ENCODE peak calls at places on chromosomes 11 and 22, in seven cellular contexts. One of them, this sample, is unnamed.

GRCh38 chr22:44329179-44329796 is 16.5 kb upstream of the SHISAL1 start:
- DNase-seq in SK-N-SH: no peak
- DNase-seq in A549: no peak
- DNase-seq in H1: no peak
- DNase-seq in K562: no peak
- DNase-seq in GM12878: peak
- DNase-seq in HepG2: no peak
- DNase-seq in this sample: no peak

GRCh38 chr11:128208329-128209220 is 378.8 kb downstream of the ETS1 start:
- DNase-seq in SK-N-SH: no peak
- DNase-seq in A549: peak
- DNase-seq in H1: no peak
- DNase-seq in K562: no peak
- DNase-seq in GM12878: no peak
- DNase-seq in HepG2: no peak
- DNase-seq in this sample: peak

GRCh38 chr22:39135092-39135896 is 17.2 kb downstream of the CBX7 start:
- DNase-seq in SK-N-SH: peak
- DNase-seq in A549: peak
- DNase-seq in H1: peak
- DNase-seq in K562: peak
- DNase-seq in GM12878: no peak
- DNase-seq in HepG2: peak
- DNase-seq in this sample: peak

GRCh38 chr11:88183233-88183632 is 8.0 kb upstream of the RAB38 start:
- DNase-seq in SK-N-SH: no peak
- DNase-seq in A549: no peak
- DNase-seq in H1: no peak
- DNase-seq in K562: no peak
- DNase-seq in GM12878: no peak
- DNase-seq in HepG2: no peak
- DNase-seq in this sample: no peak

GRCh38 chr22:39808087-39808486 is 85.5 kb downstream of the ENTHD1 start:
- DNase-seq in SK-N-SH: peak
- DNase-seq in A549: peak
- DNase-seq in H1: no peak
- DNase-seq in K562: no peak
- DNase-seq in GM12878: no peak
- DNase-seq in HepG2: peak
- DNase-seq in this sample: peak

GRCh38 chr22:22890085-22890484 is 2.5 kb downstream of the IGLL5 start:
- DNase-seq in SK-N-SH: no peak
- DNase-seq in A549: no peak
- DNase-seq in H1: no peak
- DNase-seq in K562: peak
- DNase-seq in GM12878: no peak
- DNase-seq in HepG2: no peak
- DNase-seq in this sample: no peak

GRCh38 chr11:30000986-30001385 is 15.8 kb downstream of the KCNA4 start:
- DNase-seq in SK-N-SH: no peak
- DNase-seq in A549: no peak
- DNase-seq in H1: no peak
- DNase-seq in K562: no peak
- DNase-seq in GM12878: no peak
- DNase-seq in HepG2: no peak
- DNase-seq in this sample: no peak

GRCh38 chr11:59289356-59289755 is 69.3 kb upstream of the OR5AN1 start:
- DNase-seq in SK-N-SH: no peak
- DNase-seq in A549: no peak
- DNase-seq in H1: no peak
- DNase-seq in K562: no peak
- DNase-seq in GM12878: no peak
- DNase-seq in HepG2: no peak
- DNase-seq in this sample: no peak

GRCh38 chr11:67492069-67492727 is 9.4 kb downstream of the AIP start:
- DNase-seq in SK-N-SH: no peak
- DNase-seq in A549: no peak
- DNase-seq in H1: no peak
- DNase-seq in K562: no peak
- DNase-seq in GM12878: no peak
- DNase-seq in HepG2: no peak
- DNase-seq in this sample: no peak

DNA sequence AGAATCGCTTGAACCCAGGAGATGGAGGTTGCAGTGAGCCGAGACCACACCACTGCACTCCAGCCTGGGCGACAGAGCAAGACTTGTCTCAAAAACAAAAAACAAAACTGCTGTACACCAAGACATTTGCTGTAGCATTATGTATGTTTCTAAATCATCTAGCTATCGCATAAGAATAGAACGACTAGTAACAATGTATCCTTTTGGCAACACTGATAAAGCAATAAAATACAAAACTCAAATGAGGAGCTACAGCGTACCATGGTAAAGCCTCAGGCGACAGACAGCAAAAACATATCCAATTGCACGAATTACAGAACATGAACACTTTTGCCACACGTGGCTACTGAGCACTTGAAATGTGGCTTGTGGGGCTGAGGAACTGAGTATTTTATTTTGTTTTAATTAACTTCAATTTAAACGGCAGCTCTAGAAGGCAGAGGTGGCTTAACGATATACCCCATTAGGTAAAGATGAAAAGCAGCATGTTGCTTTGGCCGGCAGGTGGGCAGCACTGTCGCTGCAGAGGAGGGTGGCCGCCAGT is 2.3 kb downstream of the TUBGCP6 start:
- DNase-seq in SK-N-SH: no peak
- DNase-seq in A549: no peak
- DNase-seq in H1: no peak
- DNase-seq in K562: no peak
- DNase-seq in GM12878: no peak
- DNase-seq in HepG2: no peak
- DNase-seq in this sample: no peak
- H3K4me2 ChIP-seq in SK-N-SH: peak
- H3K4me2 ChIP-seq in A549: peak
- H3K4me2 ChIP-seq in H1: peak
- H3K4me2 ChIP-seq in K562: peak
- H3K4me2 ChIP-seq in GM12878: peak
- H3K4me2 ChIP-seq in HepG2: peak
- H3K4me2 ChIP-seq in this sample: peak

GRCh38 chr22:27170491-27170890 is 513.1 kb downstream of the MIAT start:
- DNase-seq in SK-N-SH: no peak
- DNase-seq in A549: peak
- DNase-seq in H1: no peak
- DNase-seq in K562: no peak
- DNase-seq in GM12878: no peak
- DNase-seq in HepG2: no peak
- DNase-seq in this sample: peak
- TF ChIP-seq RAD21 in SK-N-SH: no peak
- TF ChIP-seq RAD21 in A549: no peak
- TF ChIP-seq RAD21 in H1: no peak
- TF ChIP-seq RAD21 in K562: no peak
- TF ChIP-seq RAD21 in GM12878: no peak
- TF ChIP-seq RAD21 in HepG2: no peak
- TF ChIP-seq RAD21 in this sample: no peak

GRCh38 chr11:68994161-68994890 is 13.5 kb upstream of the MRGPRD start:
- DNase-seq in SK-N-SH: no peak
- DNase-seq in A549: no peak
- DNase-seq in H1: no peak
- DNase-seq in K562: no peak
- DNase-seq in GM12878: no peak
- DNase-seq in HepG2: no peak
- DNase-seq in this sample: no peak
- TF ChIP-seq MAX in SK-N-SH: no peak
- TF ChIP-seq MAX in A549: no peak
- TF ChIP-seq MAX in H1: no peak
- TF ChIP-seq MAX in K562: no peak
- TF ChIP-seq MAX in GM12878: no peak
- TF ChIP-seq MAX in HepG2: no peak
- TF ChIP-seq MAX in this sample: no peak

DNA sequence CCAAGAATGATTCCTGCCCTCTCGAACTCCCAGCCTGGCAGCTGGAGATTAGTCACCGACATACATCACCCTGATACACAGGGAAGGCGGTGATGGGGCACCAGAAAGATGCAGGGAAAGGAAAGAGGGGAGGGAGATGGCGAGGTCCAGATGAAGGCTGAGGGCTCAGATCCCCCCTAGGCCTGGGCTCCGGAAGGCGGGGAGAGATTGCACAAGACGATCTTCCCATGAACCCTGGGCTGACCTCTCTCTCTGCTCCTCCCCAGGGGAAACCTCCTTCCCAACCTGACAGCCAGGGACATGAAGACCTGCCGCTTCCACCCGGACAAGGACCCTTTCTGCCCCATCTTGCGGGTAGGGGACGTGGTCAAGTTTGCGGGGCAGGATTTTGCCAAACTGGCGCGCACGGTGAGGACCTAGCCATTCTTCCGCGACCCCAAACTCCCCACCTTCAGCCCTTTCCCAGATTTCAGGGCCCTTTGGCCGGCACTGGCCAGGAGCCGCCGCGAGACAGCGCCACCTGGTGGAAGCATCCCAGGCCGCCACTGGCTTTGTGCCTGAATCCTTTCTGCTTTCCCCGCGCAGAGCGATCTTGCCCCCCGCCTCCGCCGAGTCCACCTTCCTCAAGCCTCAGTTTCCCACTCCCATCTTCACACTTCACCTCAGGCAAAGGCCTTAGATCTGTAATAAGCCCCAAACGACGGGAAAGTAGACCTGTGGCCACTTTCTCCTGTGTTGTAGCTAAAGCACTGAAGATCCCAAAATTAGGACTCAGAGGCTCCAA is 11.5 kb downstream of the P2RX3 start:
- DNase-seq in SK-N-SH: peak
- DNase-seq in A549: peak
- DNase-seq in H1: no peak
- DNase-seq in K562: peak
- DNase-seq in GM12878: no peak
- DNase-seq in HepG2: peak
- DNase-seq in this sample: peak
- H3K4me2 ChIP-seq in SK-N-SH: no peak
- H3K4me2 ChIP-seq in A549: peak
- H3K4me2 ChIP-seq in H1: peak
- H3K4me2 ChIP-seq in K562: peak
- H3K4me2 ChIP-seq in GM12878: no peak
- H3K4me2 ChIP-seq in HepG2: peak
- H3K4me2 ChIP-seq in this sample: peak

GRCh38 chr22:21694795-21695431 is 29.1 kb downstream of the PPIL2 start:
- DNase-seq in SK-N-SH: no peak
- DNase-seq in A549: no peak
- DNase-seq in H1: no peak
- DNase-seq in K562: no peak
- DNase-seq in GM12878: no peak
- DNase-seq in HepG2: no peak
- DNase-seq in this sample: no peak
- TF ChIP-seq RAD21 in SK-N-SH: no peak
- TF ChIP-seq RAD21 in A549: no peak
- TF ChIP-seq RAD21 in H1: no peak
- TF ChIP-seq RAD21 in K562: no peak
- TF ChIP-seq RAD21 in GM12878: no peak
- TF ChIP-seq RAD21 in HepG2: no peak
- TF ChIP-seq RAD21 in this sample: no peak

DNA sequence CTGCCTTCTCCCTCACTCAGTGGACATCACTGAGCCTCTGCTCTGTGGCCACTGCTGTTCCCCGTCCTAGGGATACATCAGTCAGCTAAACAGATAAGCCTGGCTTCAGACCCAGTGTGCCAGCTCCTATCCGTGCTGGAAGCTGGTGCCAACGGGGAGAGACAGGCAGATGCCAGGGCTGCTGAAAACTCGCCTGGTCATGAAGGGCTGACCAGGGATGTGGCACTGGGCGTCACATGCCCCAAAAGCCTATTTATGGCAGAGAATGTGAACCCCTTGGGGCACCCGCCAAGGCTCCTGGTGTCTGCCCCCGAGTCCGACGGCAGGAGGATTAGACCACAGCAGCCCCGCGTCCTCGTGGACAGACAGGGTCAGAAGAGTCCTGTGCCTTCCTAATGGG is 19.7 kb downstream of the ANO1 start:
- DNase-seq in SK-N-SH: no peak
- DNase-seq in A549: no peak
- DNase-seq in H1: no peak
- DNase-seq in K562: no peak
- DNase-seq in GM12878: no peak
- DNase-seq in HepG2: no peak
- DNase-seq in this sample: no peak
- TF ChIP-seq MAX in SK-N-SH: no peak
- TF ChIP-seq MAX in A549: no peak
- TF ChIP-seq MAX in H1: no peak
- TF ChIP-seq MAX in K562: no peak
- TF ChIP-seq MAX in GM12878: no peak
- TF ChIP-seq MAX in HepG2: no peak
- TF ChIP-seq MAX in this sample: no peak

GRCh38 chr11:117026593-117027330 is 71.5 kb downstream of the SIK3 start:
- DNase-seq in SK-N-SH: no peak
- DNase-seq in A549: no peak
- DNase-seq in H1: no peak
- DNase-seq in K562: no peak
- DNase-seq in GM12878: no peak
- DNase-seq in HepG2: no peak
- DNase-seq in this sample: peak
- H3K4me2 ChIP-seq in SK-N-SH: no peak
- H3K4me2 ChIP-seq in A549: peak
- H3K4me2 ChIP-seq in H1: no peak
- H3K4me2 ChIP-seq in K562: no peak
- H3K4me2 ChIP-seq in GM12878: no peak
- H3K4me2 ChIP-seq in HepG2: no peak
- H3K4me2 ChIP-seq in this sample: peak